ENCODE peak calls at places on chromosomes 1 and 21, in ten cellular contexts. E, A, O, W, X, T, J, R, L and I are unnamed samples.

GRCh38 chr1:25245809-25246599 is 1.2 kb downstream of the RSRP1 start:
- DNase-seq in E (peak; percentile 33), T (no peak), J (no peak), A (no peak), R (peak; percentile 40), L (no peak), O (peak; percentile 24), X (peak; percentile 30), W (no peak), I (no peak)

GRCh38 chr1:226411619-226412018 is 3.7 kb upstream of the PARP1 start:
- DNase-seq in X (no peak), A (no peak), W (no peak), E (no peak), R (no peak), J (peak; percentile 41), L (peak; percentile 36), O (no peak), T (no peak), I (no peak)

GRCh38 chr21:32463889-32464300 is 51.4 kb downstream of the EVA1C start:
- DNase-seq in A (no peak), J (no peak), W (no peak), T (peak; percentile 67), R (no peak), O (peak; percentile 97), L (no peak), E (peak; percentile 94), X (no peak), I (peak; percentile 21)

GRCh38 chr1:160781914-160782689 is 13.9 kb upstream of the LY9 start:
- DNase-seq in O (no peak), E (no peak), T (no peak), W (no peak), X (no peak), J (no peak), L (peak; percentile 62), R (no peak), A (no peak), I (no peak)

GRCh38 chr1:10663668-10664035 is 132.8 kb downstream of the CASZ1 start:
- DNase-seq in W (no peak), X (peak; percentile 75), A (no peak), O (no peak), L (peak; percentile 66), R (no peak), J (peak; percentile 72), E (peak; percentile 10), T (no peak), I (no peak)

GRCh38 chr21:44299458-44300261 is at the start of gene PFKL:
- DNase-seq in T (peak; percentile 81), X (peak; percentile 97), A (peak; percentile 19), E (peak; percentile 20), L (peak; percentile 67), O (peak; percentile 84), W (peak; percentile 55), R (peak; percentile 49), J (peak; percentile 59), I (no peak)

GRCh38 chr1:245465666-245466065 is 310.9 kb downstream of the KIF26B start:
- DNase-seq in X (no peak), R (no peak), A (no peak), T (no peak), J (no peak), E (no peak), O (no peak), W (no peak), L (no peak), I (no peak)

GRCh38 chr1:9685833-9686232 is 34.3 kb downstream of the PIK3CD start:
- DNase-seq in J (no peak), L (no peak), E (no peak), O (no peak), W (no peak), X (no peak), A (no peak), R (no peak), T (no peak), I (no peak)